ENCODE peak calls at places on chromosomes 7 and 10, in eight cellular contexts. H is Panc1, B is GM12878, V is HCT116, O is GM23338, M is HepG2, D is K562, I is upper lobe of left lung. W is an unnamed sample.

GRCh38 chr10:122044713-122045112 is 55.8 kb downstream of the TACC2 start:
- ATAC-seq in M (no peak), B (no peak), H (no peak), O (peak), V (no peak), I (no peak), D (no peak), W (peak)

GRCh38 chr10:124737221-124737620 is 7.0 kb downstream of the FAM53B start:
- ATAC-seq in I (no peak), B (no peak), O (no peak), D (no peak), M (no peak), V (no peak), H (no peak), W (no peak)

GRCh38 chr7:32102432-32102851 is 32.2 kb upstream of the PDE1C start:
- ATAC-seq in V (no peak), B (no peak), I (no peak), H (no peak), M (no peak), O (no peak), D (no peak), W (no peak)

GRCh38 chr7:36227223-36227622 is 74.2 kb downstream of the EEPD1 start:
- ATAC-seq in D (no peak), O (peak), B (no peak), I (peak), M (no peak), H (no peak), V (no peak), W (peak)

GRCh38 chr7:135768467-135768866 is 19.9 kb upstream of the FAM180A start:
- ATAC-seq in O (no peak), B (no peak), I (no peak), V (no peak), M (no peak), D (no peak), H (no peak), W (no peak)

GRCh38 chr10:31468536-31468859 is 149.5 kb downstream of the ZEB1 start:
- ATAC-seq in M (no peak), O (no peak), V (no peak), H (no peak), D (no peak), I (no peak), B (no peak), W (no peak)

GRCh38 chr7:27868117-27868516 is 128.2 kb downstream of the TAX1BP1 start:
- ATAC-seq in H (no peak), I (peak), M (no peak), B (no peak), V (no peak), D (no peak), O (no peak), W (no peak)

GRCh38 chr7:34069676-34070075 is 164.3 kb downstream of the BMPER start:
- ATAC-seq in V (peak), O (no peak), H (no peak), M (no peak), I (peak), D (no peak), B (no peak), W (no peak)

GRCh38 chr10:133015816-133016462 is 71.8 kb upstream of the ADGRA1 start:
- ATAC-seq in V (no peak), O (no peak), I (no peak), D (no peak), H (no peak), B (no peak), M (no peak), W (no peak)

GRCh38 chr7:99455874-99456273 is 10.1 kb downstream of the ATP5MF start:
- ATAC-seq in D (peak), O (no peak), V (no peak), M (no peak), B (no peak), H (no peak), I (no peak), W (no peak)

GRCh38 chr7:2894118-2894940 is 50.2 kb upstream of the GNA12 start:
- ATAC-seq in B (peak), I (no peak), V (no peak), D (no peak), O (peak), H (peak), M (no peak), W (no peak)

GRCh38 chr10:20622522-20623270 is 274.4 kb downstream of the NEBL start:
- ATAC-seq in M (no peak), V (no peak), D (no peak), O (no peak), I (peak), H (peak), B (no peak), W (no peak)

GRCh38 chr7:73906874-73907273 is 45.9 kb downstream of the TMEM270 start:
- ATAC-seq in D (peak), B (no peak), M (no peak), I (no peak), H (no peak), V (no peak), O (no peak), W (no peak)

GRCh38 chr10:100743626-100744135 is 1.7 kb upstream of the PAX2 start:
- ATAC-seq in D (peak), B (peak), H (peak), I (no peak), M (peak), V (peak), O (peak), W (no peak)

GRCh38 chr10:97365761-97366351 is 31.3 kb upstream of the FRAT2 start:
- ATAC-seq in V (no peak), O (no peak), D (no peak), I (peak), H (no peak), M (no peak), B (no peak), W (peak)

GRCh38 chr10:17831896-17832295 is 22.7 kb downstream of the MRC1 start:
- ATAC-seq in H (no peak), B (no peak), D (no peak), V (no peak), O (no peak), M (no peak), I (no peak), W (no peak)

GRCh38 chr10:90227786-90228185 is 526.4 kb downstream of the KIF20B start:
- ATAC-seq in H (no peak), V (peak), B (no peak), M (no peak), O (no peak), D (no peak), I (no peak), W (no peak)

GRCh38 chr10:90224791-90225566 is 523.6 kb downstream of the KIF20B start:
- ATAC-seq in V (no peak), I (no peak), O (no peak), D (no peak), B (no peak), H (no peak), M (no peak), W (peak)

GRCh38 chr10:90226526-90226925 is 525.1 kb downstream of the KIF20B start:
- ATAC-seq in H (no peak), O (no peak), I (no peak), V (no peak), M (no peak), B (no peak), D (no peak), W (no peak)

GRCh38 chr10:90229486-90229885 is 528.1 kb downstream of the KIF20B start:
- ATAC-seq in O (no peak), I (no peak), H (no peak), D (no peak), B (no peak), M (no peak), V (no peak), W (no peak)

GRCh38 chr10:90227259-90227658 is 525.9 kb downstream of the KIF20B start:
- ATAC-seq in I (no peak), B (peak), H (peak), O (no peak), D (no peak), V (peak), M (no peak), W (no peak)
- TF ChIP-seq POLR2AphosphoS5 in I (no peak), B (no peak), H (no peak), O (no peak), D (no peak), V (peak), M (no peak), W (no peak)

DNA sequence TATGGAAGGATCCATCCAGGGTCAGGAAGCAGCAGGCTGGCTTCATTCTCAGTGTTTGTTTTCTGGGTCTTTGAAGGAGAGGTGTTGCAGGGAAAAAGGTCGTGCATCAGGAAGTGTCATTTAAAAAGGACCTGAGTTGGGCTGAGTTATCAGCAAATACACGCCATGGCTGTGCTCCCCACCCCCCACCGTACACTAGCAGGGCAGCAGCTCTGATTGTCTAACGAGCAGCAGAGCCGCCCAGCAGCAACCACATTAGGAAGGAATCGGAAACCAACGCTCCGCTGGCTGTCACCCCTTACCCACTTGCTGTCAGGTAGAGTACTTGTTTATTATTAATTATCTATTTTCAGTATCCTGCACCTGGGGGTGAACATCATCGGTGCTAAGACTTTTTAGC is 63.1 kb upstream of the STEAP1B start:
- ATAC-seq in D (peak), V (no peak), M (no peak), B (peak), I (no peak), H (peak), O (no peak), W (no peak)
- H3K27ac ChIP-seq in D (no peak), V (no peak), M (no peak), B (no peak), I (no peak), H (peak), O (peak), W (peak)

DNA sequence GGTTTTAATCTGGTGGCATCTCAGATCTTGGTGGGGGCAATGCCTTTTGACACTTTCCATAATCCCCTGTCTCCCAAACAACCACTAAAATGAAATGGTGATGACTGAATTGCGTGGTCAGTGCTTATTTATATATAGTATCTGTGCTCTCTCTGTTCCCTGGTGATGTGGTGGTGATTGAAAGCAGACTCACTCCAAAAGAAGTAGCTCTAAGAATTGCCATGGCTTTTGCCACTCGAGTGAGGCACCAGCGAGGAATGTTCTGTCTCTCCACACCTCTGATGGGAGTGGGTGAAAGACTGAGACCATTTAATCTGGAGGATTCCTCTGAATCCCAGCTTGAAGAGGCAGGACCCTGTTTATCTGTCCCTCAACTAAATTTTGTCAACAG is 2.8 kb downstream of the DUSP5 start:
- ATAC-seq in M (no peak), H (no peak), I (no peak), O (no peak), V (no peak), B (no peak), D (no peak), W (no peak)
- H3K4me3 ChIP-seq in M (no peak), H (peak), I (no peak), O (peak), V (peak), B (peak), D (no peak), W (no peak)

GRCh38 chr7:47936323-47936722 is 11.9 kb downstream of the PKD1L1 start:
- ATAC-seq in H (no peak), M (no peak), B (no peak), O (no peak), D (no peak), V (no peak), I (no peak), W (no peak)

GRCh38 chr7:47937711-47938573 is 10.3 kb downstream of the PKD1L1 start:
- ATAC-seq in M (peak), V (no peak), B (peak), H (peak), D (peak), I (no peak), O (no peak), W (no peak)

GRCh38 chr7:47935336-47935735 is 12.9 kb downstream of the PKD1L1 start:
- ATAC-seq in D (no peak), V (no peak), I (no peak), B (no peak), M (no peak), H (no peak), O (no peak), W (no peak)

GRCh38 chr7:47938574-47939165 is 9.6 kb downstream of the PKD1L1 start:
- ATAC-seq in V (no peak), O (peak), M (no peak), B (peak), D (no peak), H (peak), I (no peak), W (no peak)

GRCh38 chr7:47937065-47937687 is 11.1 kb downstream of the PKD1L1 start:
- ATAC-seq in O (peak), M (no peak), H (peak), V (no peak), B (peak), I (no peak), D (no peak), W (no peak)
- TF ChIP-seq POLR2AphosphoS5 in O (no peak), M (no peak), H (no peak), V (no peak), B (no peak), I (no peak), D (no peak), W (no peak)

GRCh38 chr7:129832282-129832681 is 120.5 kb downstream of the UBE2H start:
- ATAC-seq in O (no peak), H (no peak), B (no peak), V (no peak), D (no peak), I (no peak), M (no peak), W (no peak)
- H3K27ac ChIP-seq in O (no peak), H (no peak), B (no peak), V (peak), D (no peak), I (peak), M (no peak), W (no peak)

GRCh38 chr7:76293407-76293901 is 9.0 kb upstream of the HSPB1 start:
- ATAC-seq in I (no peak), V (no peak), D (no peak), H (no peak), M (no peak), O (no peak), B (no peak), W (no peak)

GRCh38 chr7:76292206-76292573 is 10.3 kb upstream of the HSPB1 start:
- ATAC-seq in B (peak), I (peak), O (no peak), M (peak), H (peak), D (peak), V (peak), W (peak)

GRCh38 chr7:76291346-76292205 is 10.9 kb upstream of the HSPB1 start:
- ATAC-seq in B (peak), I (peak), D (peak), V (peak), O (peak), H (peak), M (peak), W (peak)

GRCh38 chr7:76296743-76297740 is 5.4 kb upstream of the HSPB1 start:
- ATAC-seq in O (no peak), B (peak), M (peak), H (no peak), D (no peak), V (no peak), I (peak), W (peak)

DNA sequence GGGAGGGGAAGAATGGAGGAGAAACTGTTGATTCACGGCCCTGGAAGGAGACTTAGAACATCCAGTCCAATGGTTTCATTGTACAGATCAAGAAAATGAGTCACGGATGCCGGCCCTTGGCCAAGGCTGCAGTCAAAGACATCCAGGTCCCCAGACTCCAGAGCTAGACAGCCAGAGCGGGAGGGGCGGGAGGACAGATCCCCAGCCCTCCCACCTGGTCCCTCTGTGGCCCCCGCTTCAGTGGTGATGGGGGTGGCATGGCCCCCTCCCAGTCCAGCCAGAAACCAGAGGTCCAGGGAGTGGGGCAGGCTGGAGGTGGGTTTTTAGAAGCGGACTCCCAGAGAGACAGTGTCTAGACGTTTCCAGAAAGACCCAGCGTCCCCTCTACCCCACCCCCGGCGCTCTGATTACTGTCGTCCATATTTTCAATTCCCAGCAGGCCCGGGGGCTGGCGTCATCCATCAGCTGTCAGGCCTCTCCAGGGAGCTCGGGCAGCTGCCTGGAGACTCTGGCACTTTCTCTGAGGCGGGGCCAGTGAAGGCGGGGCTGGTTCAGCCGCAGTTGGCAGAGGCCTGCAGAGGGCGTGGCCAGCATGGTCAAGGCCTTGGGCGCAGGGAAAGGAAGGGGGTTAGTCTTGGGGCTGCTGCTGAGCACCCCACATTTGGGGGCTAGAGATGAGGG is 8.0 kb upstream of the HSPB1 start:
- ATAC-seq in D (peak), M (peak), B (peak), H (peak), O (peak), I (peak), V (peak), W (peak)
- H3K4me3 ChIP-seq in D (no peak), M (peak), B (no peak), H (peak), O (peak), I (no peak), V (peak), W (peak)

GRCh38 chr7:137445998-137446397 is 102.5 kb upstream of the PTN start:
- ATAC-seq in M (no peak), B (no peak), V (no peak), I (no peak), D (no peak), O (no peak), H (no peak), W (peak)

GRCh38 chr7:137441451-137441850 is 97.9 kb upstream of the PTN start:
- ATAC-seq in D (no peak), V (no peak), M (no peak), B (no peak), I (no peak), O (no peak), H (no peak), W (peak)

GRCh38 chr7:137445268-137445667 is 101.7 kb upstream of the PTN start:
- ATAC-seq in V (no peak), D (no peak), B (no peak), O (no peak), I (no peak), H (no peak), M (no peak), W (no peak)

GRCh38 chr7:137440434-137440830 is 96.9 kb upstream of the PTN start:
- ATAC-seq in D (no peak), B (peak), O (no peak), I (no peak), H (no peak), V (no peak), M (no peak), W (no peak)

GRCh38 chr7:137443616-137444015 is 100.1 kb upstream of the PTN start:
- ATAC-seq in D (no peak), M (no peak), I (no peak), O (no peak), B (no peak), V (no peak), H (no peak), W (no peak)
- TF ChIP-seq POLR2AphosphoS5 in D (no peak), M (no peak), I (no peak), O (no peak), B (no peak), V (no peak), H (no peak), W (no peak)

DNA sequence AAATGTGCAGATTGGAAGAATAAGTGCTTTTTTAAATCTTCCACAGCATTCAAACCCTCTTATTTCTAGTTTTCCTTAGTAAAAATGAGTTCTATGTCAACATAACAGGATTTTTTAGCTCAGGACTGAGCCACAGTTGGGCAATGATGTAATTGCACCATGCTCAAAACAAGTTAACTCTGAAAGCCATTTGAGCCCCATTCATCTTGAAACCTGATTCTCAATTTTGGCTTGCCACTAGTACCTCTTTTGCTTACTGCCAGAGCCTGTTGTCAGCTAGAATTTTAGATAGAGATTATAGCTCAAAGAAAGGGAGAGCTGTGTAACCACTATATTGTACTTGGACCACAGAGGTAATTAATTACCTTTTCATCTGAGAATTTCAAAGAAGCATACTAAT is 1028.5 kb upstream of the PHF14 start:
- ATAC-seq in M (no peak), D (no peak), I (no peak), V (no peak), B (no peak), O (peak), H (no peak), W (no peak)
- H3K27ac ChIP-seq in M (no peak), D (no peak), I (no peak), V (no peak), B (no peak), O (no peak), H (no peak), W (no peak)

W was measured in gastroesophageal sphincter.